ENCODE peak calls at places on chromosomes 4 and X, in ten cellular contexts. N, A, L, H, S, I, F, O, P and J are unnamed samples.

GRCh38 chr4:166422475-166422874 is 549.4 kb downstream of the TLL1 start:
- DNase-seq in N (no peak), A (no peak), L (peak; percentile 39), H (peak; percentile 85), S (no peak), I (peak; percentile 63), F (no peak), O (no peak), P (peak; percentile 24), J (no peak)

GRCh38 chrX:3548743-3549441 is 164.6 kb downstream of the PRKX start:
- DNase-seq in N (no peak), A (no peak), L (peak; percentile 89), H (peak; percentile 74), S (no peak), I (peak; percentile 90), F (no peak), O (peak; percentile 7), P (peak; percentile 88), J (no peak)

GRCh38 chr4:94621491-94622080 is 136.2 kb upstream of the BMPR1B start:
- DNase-seq in N (peak; percentile 28), A (no peak), L (peak; percentile 84), H (peak; percentile 71), S (no peak), I (peak; percentile 62), F (no peak), O (peak; percentile 48), P (peak; percentile 57), J (peak; percentile 20)

GRCh38 chrX:72576161-72576896 is 3.7 kb upstream of the HDAC8 start:
- DNase-seq in N (peak; percentile 41), A (no peak), L (peak; percentile 43), H (peak; percentile 78), S (peak; percentile 30), I (peak; percentile 70), F (no peak), O (peak; percentile 4), P (peak; percentile 32), J (no peak)

GRCh38 chr4:147825451-147826287 is 93.8 kb downstream of the ARHGAP10 start:
- DNase-seq in N (peak; percentile 70), A (no peak), L (no peak), H (peak; percentile 63), S (no peak), I (peak; percentile 71), F (peak; percentile 77), O (no peak), P (no peak), J (no peak)

GRCh38 chr4:13527983-13528822 is 16.1 kb downstream of the NKX3-2 start:
- DNase-seq in N (no peak), A (peak; percentile 80), L (no peak), H (peak; percentile 14), S (no peak), I (no peak), F (no peak), O (no peak), P (peak; percentile 20), J (no peak)

GRCh38 chrX:151753313-151754041 is 18.9 kb downstream of the CNGA2 start:
- DNase-seq in N (peak; percentile 66), A (peak; percentile 65), L (peak; percentile 85), H (peak; percentile 80), S (peak; percentile 63), I (peak; percentile 84), F (peak; percentile 82), O (peak; percentile 34), P (no peak), J (no peak)

GRCh38 chr4:148238086-148238485 is 204.1 kb downstream of the NR3C2 start:
- DNase-seq in N (no peak), A (no peak), L (peak; percentile 19), H (no peak), S (no peak), I (peak; percentile 30), F (no peak), O (no peak), P (no peak), J (no peak)

GRCh38 chr4:141702472-141703182 is 66.2 kb downstream of the IL15 start:
- DNase-seq in N (no peak), A (no peak), L (no peak), H (peak; percentile 19), S (no peak), I (no peak), F (no peak), O (no peak), P (no peak), J (peak; percentile 24)

GRCh38 chrX:47661539-47661938 is 2.6 kb upstream of the UXT start:
- DNase-seq in N (no peak), A (no peak), L (no peak), H (no peak), S (no peak), I (no peak), F (no peak), O (no peak), P (no peak), J (no peak)

GRCh38 chr4:95985051-95985450 is 145.2 kb downstream of the PDHA2 start:
- DNase-seq in N (no peak), A (no peak), L (no peak), H (no peak), S (no peak), I (no peak), F (no peak), O (no peak), P (no peak), J (no peak)

GRCh38 chr4:184746532-184746870 is 12.6 kb upstream of the CENPU start:
- DNase-seq in N (peak; percentile 62), A (no peak), L (peak; percentile 81), H (peak; percentile 80), S (peak; percentile 32), I (peak; percentile 74), F (no peak), O (peak; percentile 78), P (peak; percentile 37), J (no peak)

GRCh38 chr4:153518637-153519384 is 52.7 kb downstream of the TMEM131L start:
- DNase-seq in N (no peak), A (no peak), L (peak; percentile 37), H (no peak), S (no peak), I (no peak), F (no peak), O (no peak), P (no peak), J (no peak)
- H3K4me3 ChIP-seq in N (no peak overlapping the region), A (no peak overlapping the region), L (no peak overlapping the region), H (no peak overlapping the region), S (no peak overlapping the region), I (no peak overlapping the region), F (no peak overlapping the region), O (no peak overlapping the region), P (no peak overlapping the region), J (peak overlapping the region; percentile 30)

GRCh38 chr4:71775449-71775848 is 8.4 kb downstream of the GC start:
- DNase-seq in N (no peak), A (no peak), L (no peak), H (no peak), S (no peak), I (no peak), F (no peak), O (no peak), P (no peak), J (no peak)
- H3K4me3 ChIP-seq in N (no peak overlapping the region), A (no peak overlapping the region), L (no peak overlapping the region), H (no peak overlapping the region), S (no peak overlapping the region), I (no peak overlapping the region), F (no peak overlapping the region), O (no peak overlapping the region), P (no peak overlapping the region), J (no peak overlapping the region)

DNA sequence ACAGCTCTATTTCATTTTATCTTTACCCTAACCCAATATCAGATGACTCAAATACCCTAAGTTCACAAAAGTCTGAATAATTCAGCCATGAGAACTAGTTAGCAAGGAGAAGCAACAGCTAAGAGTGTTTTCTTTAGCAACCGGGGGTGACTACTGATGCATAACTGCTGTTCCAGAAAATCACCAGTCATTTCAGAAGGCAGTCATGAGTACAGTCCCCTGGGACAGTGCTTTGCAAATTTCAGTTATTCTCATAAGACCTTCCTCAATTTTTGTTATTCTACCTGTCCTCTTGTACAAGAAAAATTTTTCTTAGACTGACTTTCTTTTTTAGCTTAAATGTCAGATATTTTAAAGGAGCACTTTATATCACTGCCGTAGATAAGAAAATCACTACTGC is 16.4 kb downstream of the BANK1 start:
- DNase-seq in N (no peak), A (no peak), L (peak; percentile 39), H (no peak), S (no peak), I (peak; percentile 58), F (no peak), O (no peak), P (peak; percentile 12), J (no peak)
- H3K4me3 ChIP-seq in N (no peak overlapping the region), A (no peak overlapping the region), L (peak overlapping the region; percentile 7), H (no peak overlapping the region), S (no peak overlapping the region), I (no peak overlapping the region), F (no peak overlapping the region), O (no peak overlapping the region), P (no peak overlapping the region), J (no peak overlapping the region)

DNA sequence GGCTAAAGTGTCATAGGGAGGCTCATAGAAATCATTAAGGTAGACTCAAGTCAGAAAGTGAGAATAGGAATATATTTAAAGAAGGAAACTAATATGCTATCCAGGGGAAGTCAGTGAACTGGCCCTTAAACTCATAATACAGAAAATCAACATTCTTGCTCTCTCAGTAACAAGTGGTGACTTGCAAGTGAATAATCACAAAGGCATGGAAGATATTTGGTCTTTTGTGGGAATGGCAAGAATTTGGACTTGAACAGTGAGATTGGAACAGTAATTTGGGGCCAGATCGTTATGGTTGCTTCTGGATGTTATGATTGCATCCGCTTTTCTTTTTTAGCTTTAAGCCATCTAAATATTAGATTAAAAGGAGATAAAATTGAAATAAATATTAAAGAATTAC is 103.8 kb downstream of the TBC1D19 start:
- DNase-seq in N (no peak), A (no peak), L (peak; percentile 78), H (peak; percentile 86), S (no peak), I (peak; percentile 85), F (no peak), O (no peak), P (peak; percentile 11), J (no peak)
- H3K4me3 ChIP-seq in N (no peak overlapping the region), A (no peak overlapping the region), L (no peak overlapping the region), H (no peak overlapping the region), S (no peak overlapping the region), I (no peak overlapping the region), F (no peak overlapping the region), O (no peak overlapping the region), P (no peak overlapping the region), J (no peak overlapping the region)